ENCODE peak calls at places on chromosomes 3 and 15, in four cellular contexts. One of them, this sample, is unnamed.
A peak's percentile ranks its signal among the peaks of the same experiment; 100 is the strongest.

GRCh38 chr3:24318668-24319287 is 175.9 kb downstream of the THRB start:
- DNase-seq in hippocampal formation: no peak
- DNase-seq in dorsolateral prefrontal cortex: no peak
- DNase-seq in non-pigmented ciliary epithelial cell: peak; percentile 54
- DNase-seq in this sample: no peak

GRCh38 chr3:13769422-13769821 is 110.4 kb downstream of the WNT7A start:
- DNase-seq in hippocampal formation: no peak
- DNase-seq in dorsolateral prefrontal cortex: no peak
- DNase-seq in non-pigmented ciliary epithelial cell: no peak
- DNase-seq in this sample: no peak

GRCh38 chr15:31342781-31343626 is 16.4 kb downstream of the KLF13 start:
- DNase-seq in non-pigmented ciliary epithelial cell: no peak
- DNase-seq in dorsolateral prefrontal cortex: peak; percentile 41
- DNase-seq in hippocampal formation: no peak
- DNase-seq in this sample: no peak

GRCh38 chr3:177358968-177359600 is 161.8 kb upstream of the TBL1XR1 start:
- DNase-seq in hippocampal formation: peak; percentile 35
- DNase-seq in dorsolateral prefrontal cortex: no peak
- DNase-seq in non-pigmented ciliary epithelial cell: no peak
- DNase-seq in this sample: peak; percentile 86

GRCh38 chr3:39126532-39127071 is 19.1 kb downstream of the TTC21A start:
- DNase-seq in non-pigmented ciliary epithelial cell: no peak
- DNase-seq in hippocampal formation: peak; percentile 35
- DNase-seq in dorsolateral prefrontal cortex: no peak
- DNase-seq in this sample: peak; percentile 71

GRCh38 chr3:153667341-153667740 is 453.8 kb upstream of the ARHGEF26 start:
- DNase-seq in hippocampal formation: no peak
- DNase-seq in dorsolateral prefrontal cortex: no peak
- DNase-seq in non-pigmented ciliary epithelial cell: peak; percentile 19
- DNase-seq in this sample: no peak

GRCh38 chr3:65884072-65884471 is 154.6 kb downstream of the MAGI1 start:
- DNase-seq in dorsolateral prefrontal cortex: no peak
- DNase-seq in non-pigmented ciliary epithelial cell: no peak
- DNase-seq in hippocampal formation: no peak
- DNase-seq in this sample: peak; percentile 25

GRCh38 chr3:9385209-9385936 is 12.0 kb upstream of the SETD5 start:
- DNase-seq in non-pigmented ciliary epithelial cell: no peak
- DNase-seq in hippocampal formation: no peak
- DNase-seq in dorsolateral prefrontal cortex: no peak
- DNase-seq in this sample: no peak

GRCh38 chr3:135636596-135636995 is 328.9 kb upstream of the PPP2R3A start:
- DNase-seq in non-pigmented ciliary epithelial cell: no peak
- DNase-seq in hippocampal formation: no peak
- DNase-seq in dorsolateral prefrontal cortex: no peak
- DNase-seq in this sample: no peak

GRCh38 chr3:25038907-25039306 is 389.2 kb upstream of the RARB start:
- DNase-seq in non-pigmented ciliary epithelial cell: no peak
- DNase-seq in dorsolateral prefrontal cortex: no peak
- DNase-seq in hippocampal formation: no peak
- DNase-seq in this sample: no peak

GRCh38 chr15:42511010-42511396 is 15.6 kb downstream of the SNAP23 start:
- DNase-seq in non-pigmented ciliary epithelial cell: no peak
- DNase-seq in hippocampal formation: no peak
- DNase-seq in dorsolateral prefrontal cortex: no peak
- DNase-seq in this sample: no peak

GRCh38 chr15:69298697-69299441 is at the start of gene PAQR5:
- DNase-seq in hippocampal formation: no peak
- DNase-seq in non-pigmented ciliary epithelial cell: no peak
- DNase-seq in dorsolateral prefrontal cortex: no peak
- DNase-seq in this sample: peak; percentile 77

GRCh38 chr3:47612178-47612577 is 33.5 kb upstream of the CSPG5 start:
- DNase-seq in dorsolateral prefrontal cortex: no peak
- DNase-seq in non-pigmented ciliary epithelial cell: peak; percentile 72
- DNase-seq in hippocampal formation: no peak
- DNase-seq in this sample: no peak

GRCh38 chr3:100057716-100058575 is 56.4 kb downstream of the FILIP1L start:
- DNase-seq in dorsolateral prefrontal cortex: no peak
- DNase-seq in non-pigmented ciliary epithelial cell: no peak
- DNase-seq in hippocampal formation: no peak
- DNase-seq in this sample: no peak

GRCh38 chr15:45197512-45197911 is 9.7 kb upstream of the SHF start:
- DNase-seq in dorsolateral prefrontal cortex: no peak
- DNase-seq in non-pigmented ciliary epithelial cell: no peak
- DNase-seq in hippocampal formation: no peak
- DNase-seq in this sample: no peak

GRCh38 chr3:124811441-124811840 is 75.7 kb downstream of the ITGB5 start:
- DNase-seq in dorsolateral prefrontal cortex: no peak
- DNase-seq in hippocampal formation: no peak
- DNase-seq in non-pigmented ciliary epithelial cell: no peak
- DNase-seq in this sample: peak; percentile 42

GRCh38 chr3:15291589-15292541 is 40.5 kb downstream of the SH3BP5 start:
- DNase-seq in hippocampal formation: no peak
- DNase-seq in dorsolateral prefrontal cortex: no peak
- DNase-seq in non-pigmented ciliary epithelial cell: no peak
- DNase-seq in this sample: no peak

GRCh38 chr3:182957676-182958075 is 22.7 kb downstream of the DCUN1D1 start:
- DNase-seq in hippocampal formation: no peak
- DNase-seq in non-pigmented ciliary epithelial cell: no peak
- DNase-seq in dorsolateral prefrontal cortex: no peak
- DNase-seq in this sample: no peak

GRCh38 chr15:57118013-57118799 is 199.8 kb downstream of the TCF12 start:
- DNase-seq in non-pigmented ciliary epithelial cell: peak; percentile 9
- DNase-seq in dorsolateral prefrontal cortex: no peak
- DNase-seq in hippocampal formation: no peak
- DNase-seq in this sample: no peak

GRCh38 chr3:24245056-24245455 is 249.6 kb downstream of the THRB start:
- DNase-seq in hippocampal formation: no peak
- DNase-seq in non-pigmented ciliary epithelial cell: no peak
- DNase-seq in dorsolateral prefrontal cortex: no peak
- DNase-seq in this sample: no peak

GRCh38 chr3:61493339-61493738 is 68.0 kb upstream of the PTPRG start:
- DNase-seq in non-pigmented ciliary epithelial cell: no peak
- DNase-seq in hippocampal formation: no peak
- DNase-seq in dorsolateral prefrontal cortex: no peak
- DNase-seq in this sample: no peak

GRCh38 chr15:37891754-37892368 is 42.6 kb upstream of the TMCO5A start:
- DNase-seq in hippocampal formation: peak; percentile 7
- DNase-seq in dorsolateral prefrontal cortex: no peak
- DNase-seq in non-pigmented ciliary epithelial cell: no peak
- DNase-seq in this sample: no peak

GRCh38 chr3:49427581-49427980 is 1.5 kb downstream of the NICN1 start:
- DNase-seq in hippocampal formation: no peak
- DNase-seq in non-pigmented ciliary epithelial cell: no peak
- DNase-seq in dorsolateral prefrontal cortex: no peak
- DNase-seq in this sample: no peak